ENCODE peak calls at places on chromosomes 13 and 19, in ten cellular contexts. N, C, G, W, B, F, S, V, I and X are unnamed samples.
A peak's percentile ranks its signal among the peaks of the same experiment; 100 is the strongest.

GRCh38 chr13:30880151-30880551 is 25.9 kb upstream of the MEDAG start:
- DNase-seq in N (no peak), C (no peak), G (no peak), W (no peak), B (no peak), F (no peak), S (no peak), V (no peak), I (no peak), X (no peak)

GRCh38 chr13:29301027-29301426 is 294.5 kb downstream of the SLC7A1 start:
- DNase-seq in N (no peak), C (no peak), G (no peak), W (no peak), B (no peak), F (no peak), S (no peak), V (no peak), I (no peak), X (no peak)

GRCh38 chr19:55958356-55958755 is 10.7 kb downstream of the NLRP8 start:
- DNase-seq in N (no peak), C (no peak), G (no peak), W (no peak), B (no peak), F (no peak), S (peak; percentile 93), V (no peak), I (no peak), X (peak; percentile 83)

GRCh38 chr19:3068071-3068470 is 5.8 kb upstream of the TLE5 start:
- DNase-seq in N (no peak), C (no peak), G (no peak), W (no peak), B (no peak), F (no peak), S (no peak), V (no peak), I (no peak), X (no peak)

GRCh38 chr13:78603240-78603947 is at the start of gene POU4F1:
- DNase-seq in N (peak; percentile 76), C (no peak), G (no peak), W (peak; percentile 44), B (peak; percentile 99), F (no peak), S (no peak), V (no peak), I (peak; percentile 47), X (peak; percentile 47)

GRCh38 chr19:35216026-35216832 is 12.3 kb downstream of the FAM187B start:
- DNase-seq in N (no peak), C (no peak), G (no peak), W (no peak), B (no peak), F (no peak), S (no peak), V (no peak), I (peak; percentile 61), X (peak; percentile 23)

GRCh38 chr19:7869453-7869909 is 4.7 kb downstream of the PRR36 start:
- DNase-seq in N (peak; percentile 75), C (no peak), G (peak; percentile 50), W (peak; percentile 65), B (peak; percentile 69), F (peak; percentile 75), S (no peak), V (peak; percentile 82), I (peak; percentile 67), X (peak; percentile 48)

GRCh38 chr13:98484289-98485219 is 92.4 kb downstream of the STK24 start:
- DNase-seq in N (peak; percentile 43), C (peak; percentile 88), G (peak; percentile 80), W (peak; percentile 52), B (peak; percentile 45), F (peak; percentile 19), S (peak; percentile 98), V (peak; percentile 85), I (peak; percentile 99), X (peak; percentile 96)

GRCh38 chr13:30256713-30257432 is 50.5 kb downstream of the KATNAL1 start:
- DNase-seq in N (no peak), C (no peak), G (no peak), W (no peak), B (no peak), F (no peak), S (no peak), V (no peak), I (no peak), X (no peak)